ENCODE peak calls at places on chromosomes 13 and 19, in five cellular contexts. M is transverse colon, L is OCI-LY7, K is neural crest cell, T is WTC11. C is an unnamed sample.

GRCh38 chr19:10603873-10604459 is 16.9 kb upstream of the AP1M2 start:
- DNase-seq in M (peak; percentile 24), L (peak; percentile 56), K (no peak), T (no peak), C (peak; percentile 67)

GRCh38 chr19:13547102-13547501 is 40.8 kb upstream of the CACNA1A start:
- DNase-seq in M (no peak), L (no peak), K (no peak), T (no peak), C (no peak)

GRCh38 chr19:56071151-56071550 is 49.9 kb downstream of the ZNF787 start:
- DNase-seq in M (no peak), L (peak; percentile 58), K (no peak), T (no peak), C (no peak)

GRCh38 chr13:42548731-42549554 is 25.0 kb upstream of the TNFSF11 start:
- DNase-seq in M (peak; percentile 29), L (peak; percentile 6), K (no peak), T (no peak), C (peak; percentile 78)

GRCh38 chr13:46100191-46100877 is 4.5 kb downstream of the CPB2 start:
- DNase-seq in M (no peak), L (peak; percentile 2), K (no peak), T (no peak), C (peak; percentile 46)

GRCh38 chr13:74056829-74057564 is 77.2 kb downstream of the KLF12 start:
- DNase-seq in M (no peak), L (no peak), K (no peak), T (no peak), C (no peak)

GRCh38 chr19:10305139-10305806 is 4.3 kb downstream of the ZGLP1 start:
- DNase-seq in M (peak; percentile 27), L (no peak), K (no peak), T (no peak), C (no peak)

GRCh38 chr13:110206170-110206569 is 100.8 kb downstream of the COL4A1 start:
- DNase-seq in M (peak; percentile 45), L (no peak), K (no peak), T (no peak), C (no peak)

GRCh38 chr13:36526897-36527296 is 94.6 kb downstream of the CCNA1 start:
- DNase-seq in M (no peak), L (no peak), K (no peak), T (no peak), C (no peak)

GRCh38 chr19:10004617-10005016 is 5.7 kb downstream of the COL5A3 start:
- DNase-seq in M (no peak), L (no peak), K (no peak), T (no peak), C (no peak)

GRCh38 chr19:32061304-32061703 is 284.1 kb upstream of the ZNF507 start:
- DNase-seq in M (no peak), L (no peak), K (no peak), T (no peak), C (no peak)

GRCh38 chr19:4472174-4472974 is at the start of gene HDGFL2:
- DNase-seq in M (no peak), L (no peak), K (no peak), T (no peak), C (no peak)

GRCh38 chr13:107612376-107612775 is 603.0 kb downstream of the LIG4 start:
- DNase-seq in M (no peak), L (no peak), K (no peak), T (no peak), C (no peak)

GRCh38 chr19:29029271-29029670 is 183.7 kb downstream of the UQCRFS1 start:
- DNase-seq in M (no peak), L (no peak), K (no peak), T (peak; percentile 23), C (no peak)

GRCh38 chr13:69331245-69331644 is 776.4 kb upstream of the ATXN8OS start:
- DNase-seq in M (no peak), L (no peak), K (no peak), T (no peak), C (no peak)

GRCh38 chr19:33086955-33087354 is 6.0 kb downstream of the GPATCH1 start:
- DNase-seq in M (no peak), L (no peak), K (no peak), T (no peak), C (no peak)

GRCh38 chr19:41928221-41928683 is at the start of gene ERFL:
- DNase-seq in M (no peak), L (peak; percentile 63), K (no peak), T (no peak), C (no peak)

GRCh38 chr13:102642475-102642874 is 45.7 kb downstream of the TPP2 start:
- DNase-seq in M (peak; percentile 61), L (no peak), K (no peak), T (no peak), C (no peak)

GRCh38 chr19:17001603-17002183 is 24.9 kb downstream of the CPAMD8 start:
- DNase-seq in M (no peak), L (no peak), K (no peak), T (no peak), C (no peak)

GRCh38 chr13:37539176-37539575 is 59.4 kb downstream of the POSTN start:
- DNase-seq in M (no peak), L (no peak), K (no peak), T (no peak), C (no peak)

GRCh38 chr13:21075303-21076264 is 14.2 kb upstream of the LATS2 start:
- DNase-seq in M (no peak), L (no peak), K (peak; percentile 55), T (peak; percentile 76), C (peak; percentile 57)

GRCh38 chr13:18947376-18947977 is 234.1 kb downstream of the TUBA3C start:
- DNase-seq in M (no peak), L (no peak), K (no peak), T (no peak), C (peak; percentile 8)

GRCh38 chr13:110329258-110329657 is 22.2 kb downstream of the COL4A2 start:
- DNase-seq in M (no peak), L (no peak), K (no peak), T (no peak), C (no peak)

GRCh38 chr13:112961457-112962369 is 7.3 kb upstream of the MCF2L start:
- DNase-seq in M (peak; percentile 2), L (no peak), K (no peak), T (no peak), C (no peak)

GRCh38 chr13:112959206-112959605 is 9.8 kb upstream of the MCF2L start:
- DNase-seq in M (no peak), L (no peak), K (no peak), T (no peak), C (no peak)

GRCh38 chr13:112962396-112962795 is 6.6 kb upstream of the MCF2L start:
- DNase-seq in M (peak; percentile 3), L (no peak), K (no peak), T (no peak), C (no peak)

GRCh38 chr13:112959701-112960542 is 9.1 kb upstream of the MCF2L start:
- DNase-seq in M (no peak), L (no peak), K (no peak), T (no peak), C (no peak)

GRCh38 chr13:112960671-112961070 is 8.3 kb upstream of the MCF2L start:
- DNase-seq in M (no peak), L (no peak), K (no peak), T (no peak), C (no peak)
- TF ChIP-seq CTCF in M (no peak), L (no peak), K (no peak), T (no peak), C (no peak)

GRCh38 chr13:29921542-29921941 is 71.1 kb upstream of the UBL3 start:
- DNase-seq in M (no peak), L (no peak), K (no peak), T (no peak), C (no peak)
- TF ChIP-seq CTCF in M (no peak), L (no peak), K (no peak), T (no peak), C (no peak)

GRCh38 chr19:46015961-46016425 is 6.9 kb downstream of the PGLYRP1 start:
- DNase-seq in M (no peak), L (no peak), K (no peak), T (no peak), C (peak; percentile 53)

GRCh38 chr19:46018729-46019251 is 4.1 kb downstream of the PGLYRP1 start:
- DNase-seq in M (no peak), L (no peak), K (no peak), T (no peak), C (no peak)

GRCh38 chr19:46016426-46017094 is 6.3 kb downstream of the PGLYRP1 start:
- DNase-seq in M (peak; percentile 87), L (peak; percentile 59), K (peak; percentile 86), T (peak; percentile 89), C (peak; percentile 93)

GRCh38 chr19:46017874-46018675 is 4.8 kb downstream of the PGLYRP1 start:
- DNase-seq in M (no peak), L (no peak), K (no peak), T (no peak), C (no peak)

GRCh38 chr19:46017095-46017429 is 5.8 kb downstream of the PGLYRP1 start:
- DNase-seq in M (no peak), L (no peak), K (no peak), T (no peak), C (no peak)
- TF ChIP-seq CTCF in M (no peak), L (peak; percentile 33), K (peak; percentile 4), T (no peak), C (no peak)

GRCh38 chr19:48085904-48086864 is 24.4 kb downstream of the PLA2G4C start:
- DNase-seq in M (no peak), L (peak; percentile 11), K (no peak), T (peak; percentile 34), C (no peak)
- TF ChIP-seq CTCF in M (no peak), L (peak; percentile 60), K (no peak), T (no peak), C (no peak)